ENCODE peak calls at places on chromosomes 16 and 17, in five cellular contexts. M is mucosa of descending colon, V is lower lobe of right lung, I is gastrocnemius medialis, K is heart left ventricle. D is an unnamed sample.

GRCh38 chr16:30488764-30489595 is 16.4 kb downstream of the ITGAL start:
- ATAC-seq in M (no peak), V (peak; percentile 69), I (no peak), K (no peak), D (no peak)

GRCh38 chr17:57899391-57899790 is 49.5 kb upstream of the MRPS23 start:
- ATAC-seq in M (peak; percentile 5), V (peak; percentile 2), I (peak; percentile 34), K (peak; percentile 16), D (peak; percentile 4)

GRCh38 chr16:17440131-17440530 is 30.6 kb downstream of the XYLT1 start:
- ATAC-seq in M (no peak), V (no peak), I (no peak), K (no peak), D (no peak)

GRCh38 chr16:64121473-64121872 is 1000.4 kb downstream of the CDH11 start:
- ATAC-seq in M (no peak), V (no peak), I (no peak), K (no peak), D (no peak)

GRCh38 chr17:3482851-3483250 is 7.1 kb downstream of the ASPA start:
- ATAC-seq in M (no peak), V (no peak), I (no peak), K (no peak), D (no peak)

GRCh38 chr17:83171661-83172060 is 92.3 kb downstream of the METRNL start:
- ATAC-seq in M (peak; percentile 9), V (no peak), I (no peak), K (no peak), D (no peak)

GRCh38 chr17:66713533-66714042 is 121.3 kb upstream of the CACNG5 start:
- ATAC-seq in M (no peak), V (no peak), I (no peak), K (peak; percentile 51), D (no peak)

GRCh38 chr16:84875846-84876245 is 56.1 kb downstream of the CRISPLD2 start:
- ATAC-seq in M (peak; percentile 64), V (no peak), I (no peak), K (no peak), D (no peak)

GRCh38 chr16:6482861-6483530 is 849.6 kb upstream of the RBFOX1 start:
- ATAC-seq in M (peak; percentile 58), V (no peak), I (no peak), K (no peak), D (no peak)

GRCh38 chr17:76635039-76635438 is 8.5 kb downstream of the ST6GALNAC1 start:
- ATAC-seq in M (no peak), V (no peak), I (no peak), K (no peak), D (no peak)

GRCh38 chr16:70695351-70696070 is 9.7 kb upstream of the MTSS2 start:
- ATAC-seq in M (peak; percentile 74), V (peak; percentile 53), I (peak; percentile 32), K (peak; percentile 60), D (peak; percentile 2)

GRCh38 chr17:66789961-66790421 is 44.9 kb upstream of the CACNG5 start:
- ATAC-seq in M (no peak), V (no peak), I (no peak), K (no peak), D (no peak)

GRCh38 chr17:40937384-40937819 is at the start of gene KRT23:
- ATAC-seq in M (no peak), V (no peak), I (no peak), K (no peak), D (no peak)

GRCh38 chr17:28889996-28890395 is 7.5 kb downstream of the FLOT2 start:
- ATAC-seq in M (no peak), V (no peak), I (no peak), K (no peak), D (no peak)

GRCh38 chr17:40265337-40265736 is 22.3 kb upstream of the CDC6 start:
- ATAC-seq in M (no peak), V (no peak), I (no peak), K (no peak), D (no peak)

GRCh38 chr16:58684001-58684353 is 593 bp downstream of the SLC38A7 start:
- ATAC-seq in M (peak; percentile 44), V (peak; percentile 49), I (peak; percentile 37), K (peak; percentile 57), D (peak; percentile 19)

GRCh38 chr16:11843206-11843605 is 8.1 kb downstream of the RSL1D1 start:
- ATAC-seq in M (no peak), V (no peak), I (no peak), K (no peak), D (no peak)

GRCh38 chr17:37025847-37026533 is 77.2 kb downstream of the AATF start:
- ATAC-seq in M (no peak), V (no peak), I (no peak), K (no peak), D (no peak)

GRCh38 chr17:76155988-76156661 is 15.1 kb upstream of the FOXJ1 start:
- ATAC-seq in M (peak; percentile 91), V (no peak), I (no peak), K (no peak), D (peak; percentile 46)

GRCh38 chr16:69773255-69773947 is 11.3 kb downstream of the WWP2 start:
- ATAC-seq in M (no peak), V (no peak), I (no peak), K (no peak), D (no peak)

GRCh38 chr17:50668025-50668837 is 33.5 kb downstream of the ABCC3 start:
- ATAC-seq in M (peak; percentile 50), V (no peak), I (no peak), K (no peak), D (no peak)

GRCh38 chr16:81493755-81494433 is 49.3 kb downstream of the CMIP start:
- ATAC-seq in M (peak; percentile 89), V (peak; percentile 55), I (peak; percentile 14), K (peak; percentile 50), D (peak; percentile 40)

GRCh38 chr17:81491193-81491592 is 21.4 kb downstream of the ACTG1 start:
- ATAC-seq in M (peak; percentile 12), V (peak; percentile 4), I (no peak), K (no peak), D (no peak)

GRCh38 chr16:75307506-75307905 is 56.1 kb upstream of the BCAR1 start:
- ATAC-seq in M (no peak), V (no peak), I (no peak), K (no peak), D (no peak)

GRCh38 chr16:22035094-22035675 is 27.3 kb downstream of the MOSMO start:
- ATAC-seq in M (no peak), V (peak; percentile 11), I (no peak), K (no peak), D (no peak)

GRCh38 chr16:53112015-53112414 is 57.2 kb downstream of the CHD9 start:
- ATAC-seq in M (no peak), V (no peak), I (no peak), K (no peak), D (no peak)

GRCh38 chr16:73890524-73891500 is 405.8 kb upstream of the PSMD7 start:
- ATAC-seq in M (peak; percentile 44), V (no peak), I (no peak), K (no peak), D (no peak)

GRCh38 chr16:86261379-86261778 is 248.9 kb upstream of the FOXF1 start:
- ATAC-seq in M (no peak), V (no peak), I (no peak), K (no peak), D (no peak)
- H3K4me1 ChIP-seq in M (no peaks in the 10 kb centered on the region), V (no peaks in the 10 kb centered on the region), I (no peaks in the 10 kb centered on the region), K (no peaks in the 10 kb centered on the region), D (no peaks in the 10 kb centered on the region)

DNA sequence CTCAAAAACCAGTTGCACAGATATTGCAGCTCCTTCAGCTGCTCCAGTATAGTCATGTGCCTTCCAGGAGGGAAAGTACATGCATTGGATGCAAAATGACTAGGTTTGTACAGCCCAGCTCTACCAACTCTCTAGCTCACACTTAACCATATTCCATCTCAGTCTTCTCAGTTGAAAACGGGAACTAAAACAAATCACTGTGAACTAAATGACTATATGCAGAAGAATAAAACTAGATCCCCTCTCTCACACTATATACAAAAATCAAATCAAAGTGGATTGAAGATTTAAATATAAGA is 24.9 kb downstream of the DCUN1D3 start:
- ATAC-seq in M (no peak), V (no peak), I (no peak), K (no peak), D (no peak)
- H3K4me1 ChIP-seq in M (no peaks in the 10 kb centered on the region), V (peaks cover 71% of the 10 kb centered on the region), I (peaks cover 40% of the 10 kb centered on the region), K (peaks cover 13% of the 10 kb centered on the region), D (peaks cover 43% of the 10 kb centered on the region)

GRCh38 chr16:23334421-23334853 is 32.3 kb downstream of the SCNN1B start:
- ATAC-seq in M (no peak), V (peak; percentile 16), I (no peak), K (no peak), D (no peak)
- H3K4me1 ChIP-seq in M (peaks cover 12% of the 10 kb centered on the region), V (peaks cover 7% of the 10 kb centered on the region), I (no peaks in the 10 kb centered on the region), K (no peaks in the 10 kb centered on the region), D (no peaks in the 10 kb centered on the region)

GRCh38 chr17:79837888-79838540 is 1.2 kb downstream of the CBX4 start:
- ATAC-seq in M (no peak), V (no peak), I (no peak), K (no peak), D (no peak)
- H3K4me1 ChIP-seq in M (peaks cover 64% of the 10 kb centered on the region), V (peaks cover 67% of the 10 kb centered on the region), I (peaks cover 43% of the 10 kb centered on the region), K (peaks cover 48% of the 10 kb centered on the region), D (peaks cover 36% of the 10 kb centered on the region)

GRCh38 chr17:43039646-43040045 is 14.6 kb downstream of the RND2 start:
- ATAC-seq in M (no peak), V (no peak), I (no peak), K (no peak), D (no peak)

GRCh38 chr17:43040655-43041054 is 15.6 kb downstream of the RND2 start:
- ATAC-seq in M (no peak), V (peak; percentile 21), I (no peak), K (no peak), D (no peak)

GRCh38 chr17:43043306-43043705 is 18.3 kb downstream of the RND2 start:
- ATAC-seq in M (no peak), V (no peak), I (no peak), K (no peak), D (no peak)

GRCh38 chr17:43044024-43044423 is 19.0 kb downstream of the RND2 start:
- ATAC-seq in M (no peak), V (no peak), I (no peak), K (no peak), D (no peak)

DNA sequence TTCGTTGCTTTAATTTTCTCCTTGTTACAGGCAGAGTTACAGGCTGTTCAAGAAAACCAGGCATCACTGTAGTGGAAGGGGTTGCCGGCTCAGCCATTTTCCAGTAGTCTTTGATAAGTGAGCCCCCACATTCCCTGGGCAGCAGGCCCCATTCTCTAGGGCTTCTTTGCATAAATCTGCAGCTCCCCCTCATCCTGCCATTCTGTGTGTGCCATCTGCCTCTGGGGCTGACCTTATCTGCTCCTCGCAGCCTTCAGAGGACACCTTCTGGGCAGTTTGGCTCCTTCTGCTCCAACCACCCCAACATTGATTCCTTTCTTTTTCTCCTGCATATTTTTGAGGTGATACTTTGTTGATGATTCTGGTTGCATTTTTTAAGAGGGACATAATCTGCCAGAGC is 17.0 kb downstream of the RND2 start:
- ATAC-seq in M (no peak), V (no peak), I (no peak), K (no peak), D (no peak)
- H3K4me1 ChIP-seq in M (no peaks in the 10 kb centered on the region), V (no peaks in the 10 kb centered on the region), I (no peaks in the 10 kb centered on the region), K (no peaks in the 10 kb centered on the region), D (no peaks in the 10 kb centered on the region)

GRCh38 chr17:27548369-27548768 is 82.6 kb upstream of the LGALS9 start:
- ATAC-seq in M (no peak), V (no peak), I (no peak), K (no peak), D (no peak)
- H3K4me1 ChIP-seq in M (no peaks in the 10 kb centered on the region), V (peaks cover 55% of the 10 kb centered on the region), I (no peaks in the 10 kb centered on the region), K (no peaks in the 10 kb centered on the region), D (peaks cover 25% of the 10 kb centered on the region)

GRCh38 chr17:63679214-63679613 is 20.7 kb downstream of the LIMD2 start:
- ATAC-seq in M (no peak), V (no peak), I (no peak), K (no peak), D (no peak)
- H3K4me1 ChIP-seq in M (peaks cover 22% of the 10 kb centered on the region), V (peaks cover 56% of the 10 kb centered on the region), I (peaks cover 14% of the 10 kb centered on the region), K (peaks cover 29% of the 10 kb centered on the region), D (peaks cover 97% of the 10 kb centered on the region)